ENCODE peak calls at places on chromosomes 11 and 22, in seven cellular contexts. U is NCI-H187, L is BE2C, N is neural progenitor cell, Z is NCI-H345, G is astrocyte of the hippocampus, R is nucleus accumbens. I is an unnamed sample.

GRCh38 chr11:9015677-9016076 is 11.9 kb upstream of the NRIP3 start:
- DNase-seq in U (no peak), L (peak), N (peak), Z (peak), G (peak), R (no peak), I (peak)

GRCh38 chr11:119933584-119933983 is 204.3 kb downstream of the TRIM29 start:
- DNase-seq in U (no peak), L (no peak), N (no peak), Z (no peak), G (no peak), R (no peak), I (no peak)

GRCh38 chr11:37973926-37974325 is 1375.9 kb upstream of the RAG2 start:
- DNase-seq in U (no peak), L (no peak), N (no peak), Z (no peak), G (peak), R (no peak), I (no peak)

GRCh38 chr11:71426413-71426812 is 21.8 kb downstream of the DHCR7 start:
- DNase-seq in U (no peak), L (no peak), N (no peak), Z (no peak), G (peak), R (no peak), I (no peak)

GRCh38 chr22:49899530-49899929 is 18.7 kb downstream of the ALG12 start:
- DNase-seq in U (no peak), L (no peak), N (no peak), Z (no peak), G (no peak), R (no peak), I (no peak)

GRCh38 chr11:113444469-113445122 is 30.6 kb downstream of the DRD2 start:
- DNase-seq in U (no peak), L (no peak), N (no peak), Z (no peak), G (no peak), R (no peak), I (no peak)

GRCh38 chr11:87092159-87092558 is 54.4 kb downstream of the TMEM135 start:
- DNase-seq in U (no peak), L (no peak), N (no peak), Z (no peak), G (no peak), R (no peak), I (no peak)

GRCh38 chr22:35631597-35631996 is 14.5 kb upstream of the MB start:
- DNase-seq in U (no peak), L (peak), N (no peak), Z (no peak), G (peak), R (no peak), I (peak)

GRCh38 chr11:116890193-116890592 is 52.8 kb upstream of the APOA1 start:
- DNase-seq in U (no peak), L (no peak), N (no peak), Z (no peak), G (no peak), R (no peak), I (no peak)

GRCh38 chr11:128492903-128493569 is 94.3 kb downstream of the ETS1 start:
- DNase-seq in U (no peak), L (no peak), N (no peak), Z (no peak), G (no peak), R (no peak), I (no peak)

GRCh38 chr11:69770525-69770924 is 4.6 kb downstream of the FGF4 start:
- DNase-seq in U (no peak), L (no peak), N (peak), Z (no peak), G (no peak), R (no peak), I (no peak)

GRCh38 chr22:19994851-19995610 is 21.6 kb downstream of the ARVCF start:
- DNase-seq in U (no peak), L (peak), N (no peak), Z (no peak), G (no peak), R (no peak), I (no peak)

GRCh38 chr11:81907996-81908395 is 825.7 kb downstream of the FAM181B start:
- DNase-seq in U (no peak), L (no peak), N (no peak), Z (no peak), G (peak), R (no peak), I (no peak)

GRCh38 chr11:120306519-120307242 is 18.4 kb upstream of the TLCD5 start:
- DNase-seq in U (no peak), L (no peak), N (peak), Z (no peak), G (peak), R (no peak), I (peak)

GRCh38 chr11:69867076-69868002 is 48.1 kb upstream of the FGF3 start:
- DNase-seq in U (no peak), L (no peak), N (no peak), Z (no peak), G (peak), R (no peak), I (no peak)